ENCODE peak calls at places on chromosomes 16 and 17, in four cellular contexts. One of them, this sample, is unnamed.

GRCh38 chr17:48095611-48096010 is 5.7 kb downstream of the CBX1 start:
- DNase-seq in uterus: no peak
- DNase-seq in AG04450: no peak
- DNase-seq in lung: no peak
- DNase-seq in this sample: no peak

GRCh38 chr17:80720624-80721577 is 176.3 kb downstream of the RPTOR start:
- DNase-seq in AG04450: no peak
- DNase-seq in uterus: no peak
- DNase-seq in lung: no peak
- DNase-seq in this sample: no peak

GRCh38 chr16:81661082-81661481 is 118.0 kb upstream of the PLCG2 start:
- DNase-seq in lung: no peak
- DNase-seq in AG04450: no peak
- DNase-seq in uterus: no peak
- DNase-seq in this sample: no peak

GRCh38 chr16:79508294-79508693 is 92.2 kb downstream of the MAF start:
- DNase-seq in lung: no peak
- DNase-seq in uterus: no peak
- DNase-seq in AG04450: no peak
- DNase-seq in this sample: no peak

GRCh38 chr17:29723283-29724047 is 100.8 kb upstream of the CORO6 start:
- DNase-seq in AG04450: no peak
- DNase-seq in uterus: no peak
- DNase-seq in lung: no peak
- DNase-seq in this sample: no peak

GRCh38 chr17:83068641-83069570 is 10.5 kb upstream of the METRNL start:
- DNase-seq in uterus: no peak
- DNase-seq in AG04450: no peak
- DNase-seq in lung: no peak
- DNase-seq in this sample: peak; percentile 8

GRCh38 chr17:17547210-17547764 is 44.2 kb downstream of the PEMT start:
- DNase-seq in lung: no peak
- DNase-seq in uterus: no peak
- DNase-seq in AG04450: no peak
- DNase-seq in this sample: peak; percentile 59

GRCh38 chr17:7922499-7923289 is 6.6 kb upstream of the RNF227 start:
- DNase-seq in AG04450: peak; percentile 37
- DNase-seq in uterus: peak; percentile 90
- DNase-seq in lung: peak; percentile 84
- DNase-seq in this sample: peak; percentile 69

GRCh38 chr16:85302848-85303353 is 190.6 kb upstream of the CIBAR2 start:
- DNase-seq in uterus: no peak
- DNase-seq in AG04450: no peak
- DNase-seq in lung: no peak
- DNase-seq in this sample: no peak

GRCh38 chr16:24667244-24667764 is 62.1 kb upstream of the TNRC6A start:
- DNase-seq in AG04450: no peak
- DNase-seq in lung: no peak
- DNase-seq in uterus: no peak
- DNase-seq in this sample: no peak

GRCh38 chr16:35750157-35750689 is 2290.8 kb downstream of the TP53TG3F start:
- DNase-seq in uterus: no peak
- DNase-seq in lung: peak; percentile 24
- DNase-seq in AG04450: no peak
- DNase-seq in this sample: no peak

GRCh38 chr17:1179635-1180433 is at the start of gene ABR:
- DNase-seq in AG04450: no peak
- DNase-seq in uterus: peak; percentile 75
- DNase-seq in lung: no peak
- DNase-seq in this sample: no peak

GRCh38 chr16:12667909-12668308 is 135.8 kb downstream of the CPPED1 start:
- DNase-seq in AG04450: no peak
- DNase-seq in lung: no peak
- DNase-seq in uterus: no peak
- DNase-seq in this sample: no peak

GRCh38 chr16:53695070-53695469 is 8.6 kb downstream of the RPGRIP1L start:
- DNase-seq in AG04450: peak; percentile 42
- DNase-seq in lung: no peak
- DNase-seq in uterus: no peak
- DNase-seq in this sample: no peak

This sample was measured in BE2C.